ENCODE peak calls at places on chromosomes 16 and 17, in five cellular contexts. J is SK-N-SH, Q is AG09309, A is endodermal cell, E is AG10803. F is an unnamed sample.

GRCh38 chr16:50696575-50697420 is 3.4 kb downstream of the NOD2 start:
- DNase-seq in J (no peak), Q (no peak), E (peak), A (peak), F (no peak)

GRCh38 chr16:72889616-72890235 is 158.2 kb downstream of the ZFHX3 start:
- DNase-seq in E (no peak), A (no peak), J (no peak), Q (no peak), F (no peak)

GRCh38 chr16:85183564-85183963 is 71.3 kb upstream of the CIBAR2 start:
- DNase-seq in A (no peak), Q (no peak), J (no peak), E (no peak), F (no peak)

GRCh38 chr17:39147221-39148185 is 3.9 kb downstream of the PLXDC1 start:
- DNase-seq in E (no peak), J (no peak), Q (no peak), A (no peak), F (no peak)

GRCh38 chr16:15491430-15491829 is 57.0 kb downstream of the BMERB1 start:
- DNase-seq in J (no peak), A (no peak), E (no peak), Q (no peak), F (no peak)

GRCh38 chr17:9219631-9220415 is 198.5 kb downstream of the NTN1 start:
- DNase-seq in Q (no peak), J (no peak), A (peak), E (no peak), F (no peak)

GRCh38 chr16:69180011-69180338 is 7.0 kb upstream of the SNTB2 start:
- DNase-seq in J (no peak), E (no peak), Q (no peak), A (no peak), F (no peak)

GRCh38 chr17:80036715-80037477 is 454 bp downstream of the CCDC40 start:
- DNase-seq in Q (no peak), J (peak), E (no peak), A (peak), F (no peak)

GRCh38 chr17:29253037-29253436 is 6.4 kb downstream of the CRYBA1 start:
- DNase-seq in E (no peak), Q (no peak), A (no peak), J (no peak), F (no peak)

GRCh38 chr16:65342231-65342866 is 220.5 kb upstream of the CDH11 start:
- DNase-seq in A (peak), J (no peak), Q (no peak), E (no peak), F (no peak)

DNA sequence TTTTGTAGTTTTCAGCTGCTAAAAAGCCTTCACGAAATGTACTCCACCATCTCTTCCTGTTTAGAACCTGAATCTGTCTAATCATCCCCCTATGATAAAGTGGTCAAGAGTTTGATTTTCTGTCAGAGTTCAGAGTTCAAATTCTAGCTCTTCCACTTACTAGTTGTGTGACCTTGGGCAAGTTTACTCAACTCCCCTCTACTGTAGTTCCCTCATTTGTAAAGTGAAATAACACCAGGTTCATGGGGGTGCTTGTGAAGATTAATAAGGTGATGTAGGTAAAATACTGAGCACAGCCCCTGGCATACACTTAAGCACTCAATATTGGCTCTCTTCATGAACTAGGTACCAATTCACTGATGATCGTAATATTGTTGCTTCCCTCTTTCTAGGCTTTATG is 1.2 kb upstream of the CDC6 start:
- DNase-seq in A (no peak), J (no peak), Q (no peak), E (no peak), F (no peak)
- H3K4me3 ChIP-seq in A (no peak), J (no peak), Q (no peak), E (no peak), F (no peak)

GRCh38 chr16:75622762-75623605 is at the start of gene ADAT1:
- DNase-seq in E (peak), Q (peak), A (peak), J (peak), F (peak)

GRCh38 chr16:75618782-75619181 is 4.3 kb downstream of the ADAT1 start:
- DNase-seq in E (no peak), J (no peak), Q (no peak), A (no peak), F (no peak)

GRCh38 chr16:75620326-75621169 is 2.5 kb downstream of the ADAT1 start:
- DNase-seq in J (no peak), A (no peak), Q (no peak), E (no peak), F (no peak)

GRCh38 chr16:75624921-75625334 is 1.8 kb upstream of the ADAT1 start:
- DNase-seq in A (no peak), J (no peak), E (no peak), Q (no peak), F (no peak)

DNA sequence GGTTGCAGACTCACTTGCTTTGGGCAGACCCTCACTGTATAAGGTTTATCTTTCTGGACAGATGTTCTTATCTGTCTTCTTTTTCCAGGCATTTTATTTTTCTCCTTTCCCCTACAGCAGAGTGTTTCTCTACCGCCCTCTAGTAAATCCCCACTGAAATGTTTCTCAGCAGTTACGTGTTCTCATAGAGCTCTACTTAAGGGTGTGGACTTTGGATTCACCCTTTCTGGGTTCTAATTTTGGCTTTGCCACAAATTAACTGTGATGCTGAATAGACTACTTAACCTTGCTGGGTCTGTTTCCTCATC is 2.0 kb downstream of the ADAT1 start:
- DNase-seq in E (peak), J (peak), A (peak), Q (no peak), F (no peak)
- TF ChIP-seq CTCF in E (peak), J (peak), A (peak), Q (peak), F (peak)

GRCh38 chr17:55273579-55274370 is 9.0 kb downstream of the HLF start:
- DNase-seq in A (no peak), Q (no peak), E (peak), J (peak), F (no peak)
- H3K4me3 ChIP-seq in A (no peak), Q (no peak), E (no peak), J (no peak), F (no peak)

DNA sequence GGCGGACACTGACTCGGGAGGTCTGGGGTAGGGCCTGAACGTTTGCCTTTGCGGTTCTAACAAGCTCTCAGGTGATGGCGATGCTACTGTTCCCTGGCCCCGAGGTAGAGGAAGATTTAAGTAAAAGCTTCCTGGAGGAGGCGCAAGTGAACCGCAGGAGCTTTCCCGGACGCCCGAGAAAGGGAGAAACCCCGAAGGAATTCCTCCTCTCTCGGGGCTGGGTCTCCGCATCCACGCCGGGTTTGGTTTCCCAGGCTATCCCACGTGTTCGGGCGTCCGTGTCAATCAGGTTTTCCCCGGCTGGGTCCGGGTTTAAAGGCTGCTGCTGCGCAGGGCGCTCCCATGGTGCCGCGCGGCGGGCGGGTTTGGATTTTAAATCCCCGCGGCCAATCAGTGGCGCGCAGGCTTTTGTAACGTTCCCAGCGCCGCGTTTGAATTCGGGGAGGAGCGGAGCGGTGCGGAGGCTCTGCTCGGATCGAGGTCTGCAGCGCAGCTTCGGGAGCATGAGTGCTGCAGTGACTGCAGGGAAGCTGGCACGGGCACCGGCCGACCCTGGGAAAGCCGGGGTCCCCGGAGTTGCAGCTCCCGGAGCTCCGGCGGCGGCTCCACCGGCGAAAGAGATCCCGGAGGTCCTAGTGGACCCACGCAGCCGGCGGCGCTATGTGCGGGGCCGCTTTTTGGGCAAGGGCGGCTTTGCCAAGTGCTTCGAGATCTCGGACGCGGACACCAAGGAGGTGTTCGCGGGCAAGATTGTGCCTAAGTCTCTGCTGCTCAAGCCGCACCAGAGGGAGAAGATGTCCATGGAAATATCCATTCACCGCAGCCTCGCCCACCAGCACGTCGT is at the start of gene PLK1:
- DNase-seq in Q (no peak), A (peak), E (peak), J (peak), F (peak)
- TF ChIP-seq CTCF in Q (peak), A (peak), E (peak), J (peak), F (peak)

DNA sequence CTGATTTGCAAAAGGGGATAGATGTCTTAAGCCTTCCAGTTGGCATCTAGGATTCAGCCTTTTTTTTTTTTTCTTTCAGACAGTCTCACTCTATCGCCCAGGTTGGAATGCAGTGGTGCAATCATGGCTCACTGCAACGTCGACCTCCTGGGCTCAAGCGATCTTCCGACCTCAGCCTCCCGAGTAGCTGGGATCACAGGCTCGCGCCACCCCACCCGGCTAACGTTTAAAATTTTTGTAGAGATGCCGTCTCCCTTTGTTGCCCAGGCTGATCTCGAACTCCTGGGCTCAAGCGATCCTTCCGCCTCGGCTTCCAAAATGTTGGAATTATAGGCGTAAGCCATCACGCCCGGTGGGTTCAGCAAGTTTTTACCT is 571 bp upstream of the CCP110 start:
- DNase-seq in Q (no peak), J (no peak), A (no peak), E (no peak), F (no peak)
- H3K4me3 ChIP-seq in Q (no peak), J (peak), A (peak), E (no peak), F (peak)

DNA sequence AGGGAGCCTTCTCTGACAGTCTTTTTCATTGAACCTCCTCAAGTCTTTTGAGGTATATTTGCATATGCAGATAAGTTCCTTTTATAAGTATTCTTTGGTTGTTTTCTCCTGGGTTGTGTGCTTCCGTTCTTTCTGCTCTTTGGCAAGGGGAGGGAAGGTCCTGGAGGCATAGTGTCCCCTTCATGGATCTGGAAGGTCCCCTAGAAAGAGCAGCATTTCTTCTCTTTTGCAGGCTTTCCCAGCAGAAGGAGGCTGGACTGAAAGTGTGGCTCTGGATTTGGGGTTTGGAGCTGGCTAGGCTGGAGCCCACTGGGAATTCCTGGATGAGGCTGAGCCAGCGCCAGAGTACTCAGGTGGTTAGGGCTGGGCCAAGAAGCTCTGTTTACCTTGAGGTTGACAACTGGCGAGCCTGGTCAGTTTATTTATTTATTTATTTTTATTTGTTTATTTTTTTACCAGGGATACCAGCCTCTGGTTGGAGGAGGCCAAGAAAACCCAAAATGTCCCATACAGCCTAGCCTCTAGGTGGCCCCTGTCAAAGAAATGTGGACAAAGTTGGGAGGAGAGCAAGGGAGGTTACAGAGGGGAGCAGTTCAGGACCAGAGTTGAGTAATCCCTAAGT is 5.4 kb upstream of the TOP2A start:
- DNase-seq in A (peak), E (no peak), Q (no peak), J (no peak), F (peak)
- TF ChIP-seq CTCF in A (peak), E (peak), Q (no peak), J (no peak), F (peak)

F was measured in LNCaP clone FGC.